ENCODE peak calls at places on chromosomes 11 and 22, in four cellular contexts. One of them, this sample, is unnamed.

GRCh38 chr11:77301510-77301909 is at the start of gene GDPD4:
- DNase-seq in A549: no peak
- DNase-seq in K562: peak
- DNase-seq in HCT116: no peak
- DNase-seq in this sample: no peak

GRCh38 chr11:77879218-77879617 is 58.3 kb downstream of the AAMDC start:
- DNase-seq in K562: peak
- DNase-seq in A549: no peak
- DNase-seq in HCT116: no peak
- DNase-seq in this sample: no peak

GRCh38 chr11:637593-638507 is 781 bp downstream of the DRD4 start:
- DNase-seq in HCT116: no peak
- DNase-seq in A549: no peak
- DNase-seq in K562: no peak
- DNase-seq in this sample: no peak

GRCh38 chr22:45198463-45198795 is 34.7 kb downstream of the NUP50 start:
- DNase-seq in HCT116: no peak
- DNase-seq in A549: no peak
- DNase-seq in K562: no peak
- DNase-seq in this sample: no peak

GRCh38 chr11:6152126-6152525 is 18.0 kb downstream of the OR52B2 start:
- DNase-seq in K562: no peak
- DNase-seq in HCT116: no peak
- DNase-seq in A549: no peak
- DNase-seq in this sample: no peak

GRCh38 chr11:44729065-44729464 is 2.3 kb downstream of the TSPAN18 start:
- DNase-seq in HCT116: no peak
- DNase-seq in A549: no peak
- DNase-seq in K562: no peak
- DNase-seq in this sample: no peak

GRCh38 chr11:32109138-32109537 is 18.3 kb downstream of the RCN1 start:
- DNase-seq in K562: no peak
- DNase-seq in HCT116: no peak
- DNase-seq in A549: no peak
- DNase-seq in this sample: no peak

GRCh38 chr11:36006556-36006955 is 62.7 kb downstream of the LDLRAD3 start:
- DNase-seq in HCT116: no peak
- DNase-seq in K562: no peak
- DNase-seq in A549: no peak
- DNase-seq in this sample: no peak

GRCh38 chr22:23565288-23565941 is 14.7 kb downstream of the IGLL1 start:
- DNase-seq in A549: no peak
- DNase-seq in K562: peak
- DNase-seq in HCT116: peak
- DNase-seq in this sample: no peak

GRCh38 chr22:35517769-35518530 is 22.7 kb upstream of the RASD2 start:
- DNase-seq in HCT116: no peak
- DNase-seq in K562: no peak
- DNase-seq in A549: no peak
- DNase-seq in this sample: no peak

GRCh38 chr22:35516723-35517122 is 23.9 kb upstream of the RASD2 start:
- DNase-seq in A549: no peak
- DNase-seq in K562: no peak
- DNase-seq in HCT116: no peak
- DNase-seq in this sample: no peak

GRCh38 chr22:35517207-35517606 is 23.4 kb upstream of the RASD2 start:
- DNase-seq in K562: no peak
- DNase-seq in HCT116: no peak
- DNase-seq in A549: no peak
- DNase-seq in this sample: no peak

GRCh38 chr22:35519306-35520000 is 21.2 kb upstream of the RASD2 start:
- DNase-seq in A549: no peak
- DNase-seq in K562: no peak
- DNase-seq in HCT116: no peak
- DNase-seq in this sample: no peak

GRCh38 chr22:35518781-35519180 is 21.9 kb upstream of the RASD2 start:
- DNase-seq in A549: no peak
- DNase-seq in HCT116: no peak
- DNase-seq in K562: no peak
- DNase-seq in this sample: no peak
- H3K4me3 ChIP-seq in A549: no peak
- H3K4me3 ChIP-seq in HCT116: no peak
- H3K4me3 ChIP-seq in K562: no peak
- H3K4me3 ChIP-seq in this sample: no peak

DNA sequence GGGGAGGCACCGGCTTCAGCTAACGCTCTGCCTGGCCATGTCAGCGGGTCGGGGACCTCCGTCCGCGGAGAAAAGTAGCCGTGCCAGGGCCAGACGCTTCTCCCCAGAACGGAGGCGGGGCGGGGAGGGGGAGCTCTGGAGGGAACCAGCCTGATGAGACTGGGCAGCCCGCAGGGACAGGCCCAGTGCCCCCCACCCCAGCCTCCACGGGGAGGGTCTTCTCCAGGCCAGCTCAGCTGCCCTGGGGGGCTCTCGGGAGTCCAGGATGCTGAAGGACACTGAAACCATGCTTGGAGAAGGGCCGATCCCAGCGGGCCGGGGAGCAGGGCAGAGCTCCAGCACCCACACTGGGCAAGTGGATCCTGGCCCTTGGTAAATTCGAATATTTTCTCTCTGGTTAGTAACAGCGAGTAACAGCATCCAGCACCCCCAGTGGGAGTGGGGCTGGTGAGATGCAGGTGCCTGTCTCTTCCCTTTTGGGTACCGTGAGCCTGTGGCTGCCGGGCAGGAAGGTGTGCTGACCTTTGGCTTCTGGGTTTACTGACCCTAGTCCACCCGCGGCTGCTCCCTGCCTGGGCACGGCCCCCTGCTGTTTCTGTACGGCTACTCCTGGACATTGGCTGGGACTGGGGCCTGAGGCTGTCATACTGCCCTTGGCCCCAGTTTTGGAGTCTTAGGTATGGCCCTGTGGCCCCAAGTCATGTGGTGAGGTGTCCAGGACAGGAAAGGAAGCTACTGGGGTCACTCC is 35.8 kb downstream of the GRAMD4 start:
- DNase-seq in HCT116: no peak
- DNase-seq in K562: no peak
- DNase-seq in A549: no peak
- DNase-seq in this sample: no peak
- TF ChIP-seq REST in HCT116: no peak
- TF ChIP-seq REST in K562: no peak
- TF ChIP-seq REST in A549: no peak
- TF ChIP-seq REST in this sample: no peak

GRCh38 chr22:33678523-33678922 is 241.8 kb downstream of the LARGE1 start:
- DNase-seq in K562: no peak
- DNase-seq in HCT116: no peak
- DNase-seq in A549: no peak
- DNase-seq in this sample: no peak

GRCh38 chr22:33682927-33683326 is 237.3 kb downstream of the LARGE1 start:
- DNase-seq in A549: no peak
- DNase-seq in K562: no peak
- DNase-seq in HCT116: no peak
- DNase-seq in this sample: no peak

GRCh38 chr22:33677536-33677935 is 242.7 kb downstream of the LARGE1 start:
- DNase-seq in K562: no peak
- DNase-seq in A549: no peak
- DNase-seq in HCT116: no peak
- DNase-seq in this sample: no peak

GRCh38 chr22:33684059-33684458 is 236.2 kb downstream of the LARGE1 start:
- DNase-seq in HCT116: no peak
- DNase-seq in A549: no peak
- DNase-seq in K562: no peak
- DNase-seq in this sample: no peak

GRCh38 chr22:33680632-33681031 is 239.6 kb downstream of the LARGE1 start:
- DNase-seq in A549: no peak
- DNase-seq in K562: no peak
- DNase-seq in HCT116: no peak
- DNase-seq in this sample: no peak
- H3K4me3 ChIP-seq in A549: no peak
- H3K4me3 ChIP-seq in K562: no peak
- H3K4me3 ChIP-seq in HCT116: no peak
- H3K4me3 ChIP-seq in this sample: no peak

DNA sequence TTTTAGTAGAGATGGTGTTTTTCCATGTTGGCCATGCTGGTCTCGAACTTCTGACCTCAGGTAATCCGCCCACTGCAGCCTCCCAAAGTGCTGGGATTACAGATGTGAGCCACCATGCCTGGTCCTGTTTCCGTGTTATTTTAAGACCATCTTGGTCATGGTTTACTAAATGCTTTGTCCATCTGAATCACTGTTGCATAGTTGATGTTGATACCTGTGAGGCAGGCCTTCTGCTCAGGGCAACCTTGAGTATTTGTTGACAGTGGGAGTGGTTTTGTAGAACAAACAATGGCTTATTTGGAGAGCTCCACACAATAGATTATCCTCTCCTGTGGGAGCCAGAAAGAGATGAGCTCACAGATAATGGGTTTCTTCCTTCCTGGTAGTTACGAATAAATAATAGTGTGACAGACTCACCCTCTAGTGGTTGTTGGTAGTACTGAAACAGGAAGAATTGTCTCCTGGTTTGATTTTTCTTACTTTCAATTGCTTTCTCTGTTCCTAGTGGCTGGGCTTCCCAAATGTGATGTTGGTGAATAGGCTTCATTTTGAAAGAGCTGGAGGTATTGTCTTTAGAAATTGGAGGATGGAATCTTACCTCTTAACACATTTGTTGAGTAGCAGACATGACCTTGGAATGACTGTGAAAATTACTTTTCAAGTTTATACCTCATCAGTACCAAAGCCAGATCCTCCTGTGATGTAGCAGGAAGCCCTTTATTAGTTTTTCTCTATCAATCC is 39.0 kb downstream of the CTNND1 start:
- DNase-seq in HCT116: peak
- DNase-seq in A549: peak
- DNase-seq in K562: peak
- DNase-seq in this sample: peak
- TF ChIP-seq REST in HCT116: no peak
- TF ChIP-seq REST in A549: no peak
- TF ChIP-seq REST in K562: no peak
- TF ChIP-seq REST in this sample: no peak